ENCODE peak calls at places on chromosomes 7 and 10, in four cellular contexts. R is upper lobe of right lung; U is LoVo; Z is stimulated activated CD4-positive, alpha-beta T cell treated with anti-CD3 and anti-CD28 coated beads, Interleukin-4, amount 100 ng/mL, for 48 hours. G is an unnamed sample.

GRCh38 chr7:102122026-102122425 is 164.6 kb upstream of the SH2B2 start:
- DNase-seq in R (no peak), U (no peak), Z (no peak), G (no peak)

GRCh38 chr10:97188234-97188847 is 2.6 kb upstream of the SLIT1 start:
- DNase-seq in R (peak), U (no peak), Z (no peak), G (no peak)

GRCh38 chr10:33180390-33180789 is 154.1 kb downstream of the NRP1 start:
- DNase-seq in R (no peak), U (no peak), Z (no peak), G (no peak)

GRCh38 chr7:103048833-103049232 is 25.8 kb downstream of the FBXL13 start:
- DNase-seq in R (no peak), U (no peak), Z (no peak), G (no peak)

GRCh38 chr10:35795131-35795819 is 153.2 kb upstream of the FZD8 start:
- DNase-seq in R (no peak), U (no peak), Z (no peak), G (no peak)

GRCh38 chr10:37623506-37623905 is 233.9 kb downstream of the ZNF248 start:
- DNase-seq in R (no peak), U (no peak), Z (no peak), G (no peak)

GRCh38 chr7:117796889-117797288 is 76.4 kb downstream of the CTTNBP2 start:
- DNase-seq in R (no peak), U (no peak), Z (no peak), G (no peak)

GRCh38 chr7:26187380-26188290 is 12.9 kb downstream of the HNRNPA2B1 start:
- DNase-seq in R (no peak), U (peak), Z (no peak), G (no peak)

GRCh38 chr10:110803239-110803593 is 68.5 kb upstream of the PDCD4 start:
- DNase-seq in R (no peak), U (no peak), Z (no peak), G (no peak)

GRCh38 chr7:51701935-51702334 is 385.3 kb upstream of the COBL start:
- DNase-seq in R (no peak), U (no peak), Z (no peak), G (no peak)

GRCh38 chr10:60898372-60898771 is 45.6 kb downstream of the RHOBTB1 start:
- DNase-seq in R (no peak), U (no peak), Z (no peak), G (no peak)

GRCh38 chr10:74436523-74437170 is 285.6 kb downstream of the ADK start:
- DNase-seq in R (no peak), U (no peak), Z (no peak), G (no peak)

G was measured in cardiac septum.